ENCODE peak calls at places on chromosomes 11 and 22, in ten cellular contexts. N is transverse colon, I is fibroblast of villous mesenchyme, Q is tibial artery, W is brain microvascular endothelial cell, V is breast epithelium, O is right lobe of liver, C is AG04450, S is choroid plexus epithelial cell, D is dorsolateral prefrontal cortex. B is an unnamed sample.

GRCh38 chr11:79520086-79520485 is 79.3 kb upstream of the TENM4 start:
- DNase-seq in I (no peak), V (no peak), O (no peak), S (no peak), C (no peak), W (no peak), Q (no peak), N (no peak), D (no peak), B (no peak)

GRCh38 chr22:23815781-23816551 is 22.8 kb downstream of the DERL3 start:
- DNase-seq in W (no peak), C (no peak), N (no peak), D (no peak), O (peak; percentile 30), S (no peak), Q (no peak), I (no peak), V (no peak), B (no peak)

GRCh38 chr22:20211997-20212753 is 55.9 kb downstream of the RTN4R start:
- DNase-seq in S (peak; percentile 23), Q (peak; percentile 84), I (peak; percentile 49), O (peak; percentile 86), C (no peak), N (peak; percentile 57), D (peak; percentile 46), W (peak; percentile 28), V (no peak), B (no peak)

GRCh38 chr11:33040127-33040861 is 922 bp downstream of the TCP11L1 start:
- DNase-seq in N (no peak), C (no peak), S (peak; percentile 35), Q (no peak), I (peak; percentile 31), O (no peak), V (no peak), W (no peak), D (no peak), B (no peak)

GRCh38 chr22:37206841-37207821 is 5.1 kb downstream of the SSTR3 start:
- DNase-seq in V (peak; percentile 50), D (no peak), O (peak; percentile 49), Q (peak; percentile 55), N (no peak), W (no peak), S (no peak), C (no peak), I (no peak), B (no peak)

GRCh38 chr11:120208777-120209176 is 2.1 kb upstream of the OAF start:
- DNase-seq in V (no peak), I (peak; percentile 81), D (no peak), O (no peak), C (no peak), S (peak; percentile 48), Q (no peak), N (peak; percentile 62), W (peak; percentile 29), B (peak; percentile 22)

GRCh38 chr11:33965032-33965431 is 73.2 kb upstream of the LMO2 start:
- DNase-seq in I (no peak), S (no peak), W (no peak), D (no peak), O (no peak), V (no peak), N (no peak), C (no peak), Q (no peak), B (no peak)

GRCh38 chr22:44419429-44419828 is 78.6 kb downstream of the RTL6 start:
- DNase-seq in S (peak; percentile 18), C (no peak), D (no peak), V (no peak), N (no peak), O (no peak), W (peak; percentile 15), Q (no peak), I (no peak), B (no peak)

GRCh38 chr22:28952857-28953256 is 69.5 kb downstream of the ZNRF3 start:
- DNase-seq in D (no peak), N (no peak), W (no peak), C (peak; percentile 37), V (no peak), O (no peak), Q (no peak), I (peak; percentile 68), S (peak; percentile 72), B (no peak)

GRCh38 chr22:28951530-28951929 is 68.2 kb downstream of the ZNRF3 start:
- DNase-seq in O (no peak), V (no peak), W (no peak), D (no peak), Q (no peak), N (no peak), S (no peak), I (no peak), C (no peak), B (no peak)

GRCh38 chr22:28950567-28951411 is 67.4 kb downstream of the ZNRF3 start:
- DNase-seq in W (no peak), S (no peak), C (no peak), I (no peak), Q (no peak), D (no peak), V (no peak), O (no peak), N (no peak), B (no peak)

GRCh38 chr22:28953399-28953798 is 70.0 kb downstream of the ZNRF3 start:
- DNase-seq in D (no peak), V (no peak), S (no peak), Q (no peak), W (no peak), C (no peak), O (no peak), N (no peak), I (no peak), B (no peak)

DNA sequence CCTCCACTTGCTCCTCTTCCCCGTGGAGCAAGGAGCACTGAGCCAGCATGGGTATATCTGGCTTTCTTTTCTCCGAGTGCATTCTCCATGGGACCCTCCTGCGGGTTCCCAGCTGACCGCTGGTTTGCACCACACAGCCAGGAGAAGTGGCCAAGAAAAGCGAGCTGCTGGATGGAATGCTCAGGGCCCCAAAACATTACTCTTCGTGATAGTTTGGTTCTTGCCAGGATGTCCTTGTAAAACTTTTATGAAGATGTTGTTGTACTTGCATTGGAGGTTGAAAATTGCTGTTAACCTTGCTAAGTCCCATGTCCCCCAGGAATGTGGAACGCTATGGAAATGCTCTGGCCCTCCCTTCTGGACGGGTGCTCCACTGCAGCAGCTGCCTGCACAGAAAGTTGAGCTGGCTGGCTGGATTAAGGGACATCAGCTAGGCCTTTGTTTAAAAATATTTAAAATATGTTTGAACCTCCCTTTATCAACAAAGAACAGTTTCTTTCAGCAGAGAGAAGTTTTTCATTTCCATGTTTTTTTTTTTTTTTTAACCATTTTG is 68.7 kb downstream of the ZNRF3 start:
- DNase-seq in N (peak; percentile 17), Q (peak; percentile 65), W (peak; percentile 4), S (peak; percentile 59), O (no peak), D (no peak), C (no peak), V (no peak), I (peak; percentile 73), B (peak; percentile 90)
- TF ChIP-seq CTCF in N (peak; percentile 11), Q (peak; percentile 40), W (peak; percentile 43), S (peak; percentile 48), O (no peak), D (no peak), C (no peak), V (no peak), I (peak; percentile 35), B (peak; percentile 49)

DNA sequence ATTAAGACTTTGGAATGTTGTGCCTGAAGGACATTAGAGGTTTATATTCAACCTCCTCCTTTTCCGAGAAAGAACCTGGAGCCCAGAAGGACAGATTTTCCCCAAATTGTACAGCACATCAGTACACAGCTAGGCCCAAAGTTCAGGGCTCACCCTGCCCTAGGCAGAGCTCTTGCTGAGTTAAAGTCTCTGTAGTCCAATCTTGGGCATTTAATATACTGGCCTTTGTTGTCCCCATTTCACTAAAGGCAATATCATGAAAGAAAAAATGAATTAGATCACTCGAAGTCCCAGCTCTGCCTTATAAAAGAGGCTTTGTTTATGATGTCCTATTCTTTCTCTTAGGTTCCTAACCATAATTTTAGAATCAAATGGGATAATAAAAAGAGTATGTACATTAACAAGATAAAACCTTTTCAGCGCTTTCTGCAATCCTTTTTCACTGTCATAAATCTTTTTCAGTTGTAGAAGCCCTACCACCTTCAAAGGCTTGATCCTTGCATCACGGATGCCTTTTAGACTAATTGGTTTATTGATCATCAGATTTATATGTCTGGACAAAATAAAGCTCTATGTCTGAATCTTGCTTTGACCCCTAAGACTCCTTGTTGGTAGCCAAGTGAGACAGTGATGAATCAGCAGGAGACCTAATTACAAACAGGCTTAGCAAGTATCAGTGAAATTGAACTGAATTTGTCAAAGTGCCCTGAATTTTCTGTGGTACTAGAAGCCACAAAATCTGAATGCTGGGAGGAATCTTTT is 39.8 kb downstream of the RELT start:
- DNase-seq in N (no peak), D (no peak), O (no peak), W (no peak), V (no peak), C (no peak), S (no peak), I (no peak), Q (no peak), B (no peak)
- H3K4me3 ChIP-seq in N (no peak overlapping the region), D (no peak overlapping the region), O (no peak overlapping the region), W (no peak overlapping the region), V (no peak overlapping the region), C (no peak overlapping the region), S (no peak overlapping the region), I (no peak overlapping the region), Q (no peak overlapping the region), B (no peak overlapping the region)

DNA sequence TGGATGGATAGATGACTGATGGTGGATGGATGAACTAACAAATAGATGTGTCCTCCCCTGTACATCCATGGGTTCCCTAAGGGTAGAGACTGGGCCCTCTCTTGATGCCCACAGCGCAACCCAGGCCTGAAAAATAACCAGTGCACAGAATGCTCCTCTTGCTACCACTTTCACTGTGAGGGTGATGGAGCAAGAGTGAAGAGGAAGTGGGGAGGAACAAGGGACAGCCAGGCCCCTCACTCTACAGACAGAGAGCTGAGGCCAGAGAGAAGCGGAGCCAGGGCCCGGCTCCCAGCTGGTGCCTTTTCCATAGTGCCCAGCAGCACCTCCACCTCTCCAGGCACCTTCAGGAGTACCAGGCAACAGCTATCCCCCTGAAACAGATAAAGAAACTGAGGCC is 67.7 kb downstream of the THAP12 start:
- DNase-seq in Q (no peak), O (no peak), D (no peak), W (no peak), C (no peak), N (no peak), S (no peak), I (no peak), V (no peak), B (no peak)
- TF ChIP-seq CTCF in Q (no peak), O (no peak), D (no peak), W (no peak), C (no peak), N (no peak), S (no peak), I (no peak), V (no peak), B (no peak)

DNA sequence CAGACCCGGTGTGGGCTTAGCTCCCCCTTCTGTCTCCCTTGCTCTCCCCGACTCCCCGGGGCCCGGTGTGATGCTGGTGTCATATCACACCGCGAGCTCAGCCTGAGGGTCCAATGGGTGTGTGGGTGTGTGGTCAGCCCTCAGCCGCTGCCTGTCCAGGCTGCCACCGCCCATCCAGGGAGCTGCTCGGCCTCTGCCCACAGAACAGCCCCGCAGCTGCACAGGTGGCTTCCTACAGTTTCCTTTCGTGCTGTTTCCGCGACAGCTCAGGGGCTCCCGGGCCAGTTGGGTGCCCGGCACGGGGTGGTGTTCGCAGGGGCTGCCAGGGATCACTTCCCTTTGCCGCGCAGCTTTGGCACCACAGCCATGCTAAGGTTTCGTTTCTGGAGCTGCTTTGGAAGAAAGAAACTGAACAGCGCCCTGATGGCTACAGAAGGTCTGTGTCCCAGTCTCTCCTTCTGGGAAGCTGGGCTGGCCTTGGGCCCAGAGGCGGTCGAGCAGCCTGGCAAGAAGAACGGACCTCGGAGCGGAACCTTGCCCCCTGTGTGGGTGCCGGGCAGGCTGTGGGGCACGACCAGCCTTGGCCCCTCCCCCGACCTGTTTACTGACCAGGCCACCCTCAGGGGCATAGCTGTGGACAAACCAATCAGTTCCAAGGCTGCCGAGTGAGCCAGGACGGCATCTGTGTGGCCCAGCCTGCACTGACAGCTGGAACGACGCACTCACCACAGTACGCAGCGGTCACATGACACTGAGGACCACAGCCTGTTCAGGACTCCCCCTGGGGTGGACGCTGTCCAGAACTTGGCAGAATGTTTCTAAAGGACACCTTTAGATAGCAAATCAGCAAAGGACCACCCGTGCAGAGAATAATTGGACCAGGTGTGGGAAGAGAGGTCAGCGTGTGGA is 7.0 kb downstream of the PIM3 start:
- DNase-seq in O (peak; percentile 98), V (peak; percentile 80), C (no peak), Q (peak; percentile 81), D (peak; percentile 51), I (peak; percentile 48), W (no peak), N (peak; percentile 52), S (no peak), B (no peak)
- H3K4me3 ChIP-seq in O (peak overlapping the region; percentile 27), V (peak overlapping the region; percentile 14), C (no peak overlapping the region), Q (no peak overlapping the region), D (peak overlapping the region; percentile 27), I (no peak overlapping the region), W (no peak overlapping the region), N (no peak overlapping the region), S (no peak overlapping the region), B (no peak overlapping the region)